ENCODE peak calls at places on chromosomes 7 and 10, in four cellular contexts. One of them, this sample, is unnamed.

GRCh38 chr7:139108256-139109187 is 998 bp downstream of the ZC3HAV1 start:
- DNase-seq in HepG2: no peak
- DNase-seq in K562: no peak
- DNase-seq in A549: peak
- DNase-seq in this sample: peak

GRCh38 chr10:43255644-43256431 is 11.0 kb downstream of the RASGEF1A start:
- DNase-seq in K562: peak
- DNase-seq in HepG2: peak
- DNase-seq in A549: peak
- DNase-seq in this sample: peak

GRCh38 chr10:35462491-35462934 is 126.2 kb downstream of the CCNY start:
- DNase-seq in K562: no peak
- DNase-seq in A549: no peak
- DNase-seq in HepG2: peak
- DNase-seq in this sample: no peak

GRCh38 chr10:82318533-82318932 is 443.5 kb downstream of the NRG3 start:
- DNase-seq in A549: no peak
- DNase-seq in HepG2: no peak
- DNase-seq in K562: no peak
- DNase-seq in this sample: no peak

GRCh38 chr7:28316489-28316888 is 95.8 kb upstream of the CREB5 start:
- DNase-seq in HepG2: no peak
- DNase-seq in K562: no peak
- DNase-seq in A549: no peak
- DNase-seq in this sample: no peak

GRCh38 chr7:111958889-111959288 is 247.3 kb downstream of the DOCK4 start:
- DNase-seq in A549: no peak
- DNase-seq in K562: no peak
- DNase-seq in HepG2: no peak
- DNase-seq in this sample: no peak

GRCh38 chr10:107554351-107554750 is 389.8 kb upstream of the SORCS1 start:
- DNase-seq in HepG2: no peak
- DNase-seq in A549: no peak
- DNase-seq in K562: no peak
- DNase-seq in this sample: no peak

GRCh38 chr7:128921866-128922440 is 11.4 kb upstream of the KCP start:
- DNase-seq in K562: no peak
- DNase-seq in HepG2: no peak
- DNase-seq in A549: no peak
- DNase-seq in this sample: no peak

GRCh38 chr10:77836299-77836820 is 90.2 kb downstream of the DLG5 start:
- DNase-seq in HepG2: no peak
- DNase-seq in K562: peak
- DNase-seq in A549: peak
- DNase-seq in this sample: no peak

GRCh38 chr7:142798451-142799438 is 28.0 kb downstream of the PRSS2 start:
- DNase-seq in HepG2: no peak
- DNase-seq in K562: no peak
- DNase-seq in A549: no peak
- DNase-seq in this sample: no peak

GRCh38 chr7:69878015-69878414 is 279.7 kb downstream of the AUTS2 start:
- DNase-seq in K562: no peak
- DNase-seq in A549: no peak
- DNase-seq in HepG2: no peak
- DNase-seq in this sample: no peak

GRCh38 chr10:98346847-98347246 is 68.1 kb downstream of the PYROXD2 start:
- DNase-seq in K562: no peak
- DNase-seq in HepG2: no peak
- DNase-seq in A549: no peak
- DNase-seq in this sample: no peak

GRCh38 chr10:98353105-98353504 is 61.9 kb downstream of the PYROXD2 start:
- DNase-seq in A549: no peak
- DNase-seq in HepG2: no peak
- DNase-seq in K562: no peak
- DNase-seq in this sample: no peak

GRCh38 chr10:98354491-98354890 is 60.5 kb downstream of the PYROXD2 start:
- DNase-seq in K562: no peak
- DNase-seq in HepG2: no peak
- DNase-seq in A549: no peak
- DNase-seq in this sample: no peak

GRCh38 chr10:98349508-98349922 is 65.5 kb downstream of the PYROXD2 start:
- DNase-seq in A549: no peak
- DNase-seq in HepG2: no peak
- DNase-seq in K562: no peak
- DNase-seq in this sample: no peak

DNA sequence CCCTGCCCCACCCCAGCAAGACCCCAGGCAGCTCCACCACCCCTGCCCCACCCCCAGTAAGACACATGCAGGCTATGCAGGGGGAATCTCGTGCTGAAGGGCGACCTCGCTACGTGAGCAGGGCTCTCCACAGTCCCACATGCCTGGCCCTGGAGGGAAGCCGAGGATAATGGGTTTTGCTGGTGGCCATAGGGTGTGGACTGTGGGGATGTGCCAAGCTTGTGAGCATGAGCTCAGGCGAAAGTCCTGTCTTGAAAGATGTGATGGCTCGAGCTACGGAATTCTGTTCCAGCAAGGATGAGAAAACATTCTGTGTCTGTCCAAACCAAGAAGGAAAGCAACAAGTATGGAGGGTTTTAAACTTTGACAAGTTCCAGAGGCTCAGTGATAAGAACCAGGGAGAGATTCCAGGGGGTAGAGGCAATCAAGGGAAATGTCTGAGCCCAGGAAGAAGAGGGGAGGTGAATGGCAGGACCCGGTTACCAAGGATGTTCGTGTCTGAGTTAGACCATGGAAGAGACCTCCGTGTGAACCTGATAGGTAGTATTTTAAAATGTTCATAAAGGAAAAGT is 63.1 kb downstream of the PYROXD2 start:
- DNase-seq in A549: no peak
- DNase-seq in K562: no peak
- DNase-seq in HepG2: no peak
- DNase-seq in this sample: no peak
- TF ChIP-seq NR3C1 in A549: no peak
- TF ChIP-seq NR3C1 in K562: no peak
- TF ChIP-seq NR3C1 in HepG2: no peak
- TF ChIP-seq NR3C1 in this sample: no peak

DNA sequence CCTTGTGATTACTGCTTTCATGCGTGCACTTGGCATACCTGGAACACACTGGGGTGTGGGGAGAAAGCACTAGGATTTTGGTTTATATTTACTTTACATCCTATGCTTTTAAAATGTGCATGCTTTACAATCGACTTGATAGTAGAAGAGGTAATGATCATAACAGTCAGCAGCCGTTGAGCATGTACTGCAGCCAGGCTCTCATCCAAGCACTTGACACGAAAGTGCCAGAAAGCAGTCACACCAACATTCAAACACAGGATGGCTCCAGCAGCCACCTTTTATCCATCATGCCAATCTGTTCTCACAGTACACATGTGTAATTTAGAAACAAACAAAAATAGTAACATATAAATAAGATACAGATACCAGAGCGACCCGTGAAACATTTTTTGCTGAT is 1.2 kb upstream of the FAM241B start:
- DNase-seq in HepG2: no peak
- DNase-seq in K562: no peak
- DNase-seq in A549: no peak
- DNase-seq in this sample: no peak
- TF ChIP-seq NR3C1 in HepG2: no peak
- TF ChIP-seq NR3C1 in K562: no peak
- TF ChIP-seq NR3C1 in A549: no peak
- TF ChIP-seq NR3C1 in this sample: no peak

GRCh38 chr7:119233015-119233414 is 1008.5 kb downstream of the ANKRD7 start:
- DNase-seq in A549: no peak
- DNase-seq in K562: no peak
- DNase-seq in HepG2: no peak
- DNase-seq in this sample: no peak

GRCh38 chr7:119223930-119224329 is 999.4 kb downstream of the ANKRD7 start:
- DNase-seq in K562: no peak
- DNase-seq in HepG2: no peak
- DNase-seq in A549: no peak
- DNase-seq in this sample: no peak

GRCh38 chr7:119232091-119232490 is 1007.6 kb downstream of the ANKRD7 start:
- DNase-seq in K562: no peak
- DNase-seq in A549: no peak
- DNase-seq in HepG2: no peak
- DNase-seq in this sample: no peak

DNA sequence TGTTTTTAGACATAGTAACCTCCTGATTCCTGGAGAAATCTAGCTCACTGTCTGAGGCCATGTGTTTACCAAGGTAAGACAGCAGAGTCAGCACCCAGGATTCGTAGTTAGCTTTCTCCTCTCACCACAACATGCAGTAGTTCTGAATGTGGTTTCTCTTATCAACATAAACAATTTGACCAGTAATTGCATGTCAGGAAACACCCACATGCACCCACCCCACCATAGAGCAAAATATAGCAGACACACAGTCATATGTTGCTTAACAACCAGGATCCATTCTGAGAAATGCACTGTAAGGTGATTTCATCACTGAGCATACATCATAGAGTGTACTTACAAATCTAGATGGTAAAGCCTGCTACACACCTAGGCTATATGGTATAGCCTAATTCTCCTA is 1004.0 kb downstream of the ANKRD7 start:
- DNase-seq in A549: no peak
- DNase-seq in HepG2: no peak
- DNase-seq in K562: no peak
- DNase-seq in this sample: no peak
- TF ChIP-seq NR3C1 in A549: no peak
- TF ChIP-seq NR3C1 in HepG2: no peak
- TF ChIP-seq NR3C1 in K562: no peak
- TF ChIP-seq NR3C1 in this sample: no peak

GRCh38 chr10:79266543-79267312 is 80.5 kb upstream of the PPIF start:
- DNase-seq in HepG2: no peak
- DNase-seq in A549: no peak
- DNase-seq in K562: no peak
- DNase-seq in this sample: no peak
- TF ChIP-seq NR3C1 in HepG2: no peak
- TF ChIP-seq NR3C1 in A549: no peak
- TF ChIP-seq NR3C1 in K562: no peak
- TF ChIP-seq NR3C1 in this sample: no peak

DNA sequence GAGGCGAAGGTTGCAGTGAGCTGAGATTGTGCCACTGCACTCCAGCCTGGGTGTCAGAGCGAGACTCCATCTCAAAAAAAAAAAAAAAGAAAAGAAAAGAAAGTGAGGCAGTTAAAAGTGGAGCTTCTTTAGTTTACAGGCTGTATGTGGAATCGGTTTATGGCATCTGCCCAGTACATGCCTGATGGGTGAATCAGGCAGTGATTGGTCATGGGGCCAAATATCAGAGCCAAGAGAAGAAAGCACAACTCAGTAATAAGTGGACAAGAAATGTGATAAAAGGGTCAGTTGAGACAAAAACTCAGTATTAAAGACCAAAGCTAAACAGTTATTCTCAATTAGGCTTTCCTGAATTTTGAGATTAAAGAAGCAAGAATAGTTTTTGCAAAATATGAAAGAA is 14.2 kb downstream of the CDC14C start:
- DNase-seq in K562: no peak
- DNase-seq in HepG2: no peak
- DNase-seq in A549: no peak
- DNase-seq in this sample: no peak
- TF ChIP-seq NR3C1 in K562: no peak
- TF ChIP-seq NR3C1 in HepG2: no peak
- TF ChIP-seq NR3C1 in A549: no peak
- TF ChIP-seq NR3C1 in this sample: no peak

GRCh38 chr7:2231992-2232765 is 566 bp downstream of the MAD1L1 start:
- DNase-seq in A549: no peak
- DNase-seq in K562: peak
- DNase-seq in HepG2: peak
- DNase-seq in this sample: peak
- TF ChIP-seq NR3C1 in A549: no peak
- TF ChIP-seq NR3C1 in K562: no peak
- TF ChIP-seq NR3C1 in HepG2: no peak
- TF ChIP-seq NR3C1 in this sample: no peak

DNA sequence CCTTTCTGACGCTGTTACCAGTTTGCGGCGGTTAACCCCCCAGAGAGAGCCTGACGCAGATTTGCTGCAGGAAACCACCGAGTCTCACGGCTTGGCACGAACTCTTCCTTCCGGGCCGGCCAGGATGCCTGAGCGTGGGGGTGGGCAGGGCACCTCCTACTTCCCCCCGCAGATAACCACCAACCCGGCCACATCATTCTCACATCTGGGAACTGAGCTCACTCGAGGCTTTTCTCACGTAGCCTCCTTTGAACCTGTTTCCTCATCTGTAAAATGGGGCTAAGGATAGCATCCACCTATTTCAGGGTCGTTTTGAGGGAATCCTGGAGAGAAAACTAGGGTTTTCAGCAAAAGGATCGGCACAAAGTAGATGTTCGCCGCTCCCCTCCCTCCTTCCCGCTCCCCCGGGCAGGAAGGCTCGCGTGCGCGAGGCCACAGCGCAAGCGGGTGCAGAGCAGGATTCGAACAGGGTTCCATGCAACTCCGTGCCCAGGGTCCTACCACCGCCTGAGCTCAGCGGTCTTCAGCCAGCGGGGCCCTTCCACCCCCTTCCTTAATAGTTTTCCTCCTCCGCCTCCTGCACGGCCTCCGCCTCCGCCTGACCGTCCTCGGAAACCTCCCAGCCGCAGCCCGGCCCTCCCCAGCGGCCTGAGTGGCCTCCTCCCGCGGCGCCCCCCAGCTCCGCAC is 23.7 kb downstream of the DDIT4 start:
- DNase-seq in HepG2: no peak
- DNase-seq in A549: peak
- DNase-seq in K562: peak
- DNase-seq in this sample: no peak
- TF ChIP-seq NR3C1 in HepG2: no peak
- TF ChIP-seq NR3C1 in A549: no peak
- TF ChIP-seq NR3C1 in K562: no peak
- TF ChIP-seq NR3C1 in this sample: no peak

GRCh38 chr7:25847331-25848070 is 304.5 kb upstream of the NFE2L3 start:
- DNase-seq in A549: peak
- DNase-seq in HepG2: no peak
- DNase-seq in K562: no peak
- DNase-seq in this sample: no peak
- TF ChIP-seq NR3C1 in A549: no peak
- TF ChIP-seq NR3C1 in HepG2: no peak
- TF ChIP-seq NR3C1 in K562: no peak
- TF ChIP-seq NR3C1 in this sample: no peak

This sample was measured in WTC11.